ENCODE peak calls at places on chromosomes 3 and 15, in five cellular contexts. R is HepG2, E is GM12878, G is K562, L is SK-N-SH. M is an unnamed sample.

GRCh38 chr3:195811756-195812155 is at the start of gene MUC4:
- DNase-seq in R (no peak), E (no peak), G (peak), L (no peak), M (no peak)

GRCh38 chr3:115706311-115706829 is 83.1 kb downstream of the GAP43 start:
- DNase-seq in R (peak), E (no peak), G (no peak), L (no peak), M (peak)

GRCh38 chr3:31704156-31704555 is 171.4 kb downstream of the STT3B start:
- DNase-seq in R (no peak), E (no peak), G (no peak), L (no peak), M (no peak)

GRCh38 chr3:141330718-141331369 is 37.5 kb upstream of the ZBTB38 start:
- DNase-seq in R (no peak), E (no peak), G (no peak), L (no peak), M (peak)

GRCh38 chr15:71707230-71708051 is 102.9 kb upstream of the NR2E3 start:
- DNase-seq in R (no peak), E (no peak), G (no peak), L (peak), M (peak)

GRCh38 chr15:80251505-80252280 is at the start of gene CTXND1:
- DNase-seq in R (no peak), E (no peak), G (no peak), L (peak), M (no peak)

GRCh38 chr3:177427096-177427495 is 229.8 kb upstream of the TBL1XR1 start:
- DNase-seq in R (no peak), E (peak), G (no peak), L (no peak), M (no peak)

GRCh38 chr3:151838574-151839312 is 24.8 kb downstream of the AADAC start:
- DNase-seq in R (peak), E (peak), G (peak), L (peak), M (peak)

GRCh38 chr15:61796056-61796455 is 264.2 kb downstream of the VPS13C start:
- DNase-seq in R (no peak), E (no peak), G (no peak), L (no peak), M (peak)

GRCh38 chr3:153162513-153163348 is 705 bp downstream of the RAP2B start:
- DNase-seq in R (no peak), E (no peak), G (no peak), L (peak), M (peak)

GRCh38 chr15:73388256-73388781 is 19.6 kb upstream of the HCN4 start:
- DNase-seq in R (peak), E (no peak), G (no peak), L (no peak), M (peak)

GRCh38 chr3:119314821-119315220 is 20.6 kb downstream of the ARHGAP31 start:
- DNase-seq in R (no peak), E (no peak), G (no peak), L (peak), M (no peak)

GRCh38 chr3:128933213-128933921 is 53.9 kb downstream of the ACAD9 start:
- DNase-seq in R (no peak), E (no peak), G (no peak), L (no peak), M (no peak)

GRCh38 chr3:152121292-152121654 is 147.5 kb upstream of the MBNL1 start:
- DNase-seq in R (no peak), E (no peak), G (no peak), L (no peak), M (peak)

GRCh38 chr15:51046016-51046415 is 48.7 kb downstream of the TNFAIP8L3 start:
- DNase-seq in R (peak), E (no peak), G (no peak), L (no peak), M (no peak)

GRCh38 chr3:12179441-12179840 is 20.7 kb upstream of the TIMP4 start:
- DNase-seq in R (no peak), E (no peak), G (no peak), L (no peak), M (no peak)

GRCh38 chr15:85412956-85413854 is 32.8 kb downstream of the AKAP13 start:
- DNase-seq in R (peak), E (peak), G (no peak), L (peak), M (peak)

GRCh38 chr3:43161684-43162512 is 56.0 kb upstream of the POMGNT2 start:
- DNase-seq in R (peak), E (no peak), G (no peak), L (peak), M (peak)

GRCh38 chr3:37935290-37935668 is 55.3 kb upstream of the VILL start:
- DNase-seq in R (peak), E (no peak), G (no peak), L (no peak), M (peak)

GRCh38 chr3:153028336-153028735 is 133.7 kb upstream of the RAP2B start:
- DNase-seq in R (no peak), E (no peak), G (no peak), L (no peak), M (peak)

GRCh38 chr3:127729556-127730056 is 56.9 kb downstream of the ABTB1 start:
- DNase-seq in R (no peak), E (no peak), G (peak), L (no peak), M (peak)

GRCh38 chr15:52012210-52012609 is 6.8 kb upstream of the MAPK6 start:
- DNase-seq in R (no peak), E (no peak), G (no peak), L (no peak), M (no peak)

GRCh38 chr3:34283743-34284142 is 485.3 kb downstream of the PDCD6IP start:
- DNase-seq in R (no peak), E (no peak), G (no peak), L (no peak), M (no peak)

GRCh38 chr15:72782993-72783562 is 480 bp downstream of the ADPGK start:
- DNase-seq in R (no peak), E (peak), G (no peak), L (no peak), M (peak)

GRCh38 chr15:90402806-90403205 is 14.8 kb downstream of the IQGAP1 start:
- DNase-seq in R (no peak), E (no peak), G (no peak), L (no peak), M (no peak)

GRCh38 chr3:22981861-22982260 is 221.3 kb upstream of the UBE2E2 start:
- DNase-seq in R (no peak), E (no peak), G (no peak), L (no peak), M (no peak)

GRCh38 chr3:170776887-170777551 is 93.0 kb downstream of the RPL22L1 start:
- DNase-seq in R (no peak), E (no peak), G (no peak), L (no peak), M (no peak)

GRCh38 chr15:101615986-101616848 is 36.0 kb downstream of the TM2D3 start:
- DNase-seq in R (peak), E (no peak), G (peak), L (no peak), M (peak)

GRCh38 chr3:98984024-98984423 is 82.5 kb upstream of the DCBLD2 start:
- DNase-seq in R (no peak), E (no peak), G (no peak), L (no peak), M (no peak)

GRCh38 chr3:168467085-168467714 is 371.5 kb upstream of the GOLIM4 start:
- DNase-seq in R (no peak), E (peak), G (no peak), L (peak), M (peak)

GRCh38 chr15:55703873-55704285 is 39.1 kb downstream of the PRTG start:
- DNase-seq in R (no peak), E (peak), G (no peak), L (no peak), M (peak)

GRCh38 chr15:70043590-70043989 is 54.1 kb downstream of the TLE3 start:
- DNase-seq in R (no peak), E (no peak), G (no peak), L (no peak), M (no peak)

GRCh38 chr3:170162630-170163029 is 18.9 kb downstream of the PHC3 start:
- DNase-seq in R (no peak), E (no peak), G (no peak), L (no peak), M (peak)

GRCh38 chr3:139301654-139302053 is 42.2 kb upstream of the MRPS22 start:
- DNase-seq in R (no peak), E (no peak), G (no peak), L (no peak), M (no peak)

GRCh38 chr3:9888540-9888939 is 1.9 kb upstream of the JAGN1 start:
- DNase-seq in R (peak), E (no peak), G (no peak), L (no peak), M (no peak)

GRCh38 chr15:22979699-22980188 is 424 bp downstream of the CYFIP1 start:
- DNase-seq in R (no peak), E (no peak), G (no peak), L (peak), M (peak)

GRCh38 chr3:114035146-114035545 is 21.2 kb downstream of the CCDC191 start:
- DNase-seq in R (no peak), E (no peak), G (no peak), L (no peak), M (peak)
- TF ChIP-seq RAD21 in R (no peak), E (no peak), G (no peak), L (no peak), M (no peak)

GRCh38 chr15:66764067-66764428 is 62.0 kb downstream of the SMAD6 start:
- DNase-seq in R (no peak), E (no peak), G (no peak), L (no peak), M (no peak)

GRCh38 chr15:66767370-66767769 is 65.3 kb downstream of the SMAD6 start:
- DNase-seq in R (no peak), E (no peak), G (no peak), L (no peak), M (no peak)

GRCh38 chr15:66765478-66766281 is 63.6 kb downstream of the SMAD6 start:
- DNase-seq in R (peak), E (peak), G (peak), L (peak), M (no peak)

GRCh38 chr15:66768984-66769383 is 66.9 kb downstream of the SMAD6 start:
- DNase-seq in R (no peak), E (no peak), G (no peak), L (no peak), M (no peak)

DNA sequence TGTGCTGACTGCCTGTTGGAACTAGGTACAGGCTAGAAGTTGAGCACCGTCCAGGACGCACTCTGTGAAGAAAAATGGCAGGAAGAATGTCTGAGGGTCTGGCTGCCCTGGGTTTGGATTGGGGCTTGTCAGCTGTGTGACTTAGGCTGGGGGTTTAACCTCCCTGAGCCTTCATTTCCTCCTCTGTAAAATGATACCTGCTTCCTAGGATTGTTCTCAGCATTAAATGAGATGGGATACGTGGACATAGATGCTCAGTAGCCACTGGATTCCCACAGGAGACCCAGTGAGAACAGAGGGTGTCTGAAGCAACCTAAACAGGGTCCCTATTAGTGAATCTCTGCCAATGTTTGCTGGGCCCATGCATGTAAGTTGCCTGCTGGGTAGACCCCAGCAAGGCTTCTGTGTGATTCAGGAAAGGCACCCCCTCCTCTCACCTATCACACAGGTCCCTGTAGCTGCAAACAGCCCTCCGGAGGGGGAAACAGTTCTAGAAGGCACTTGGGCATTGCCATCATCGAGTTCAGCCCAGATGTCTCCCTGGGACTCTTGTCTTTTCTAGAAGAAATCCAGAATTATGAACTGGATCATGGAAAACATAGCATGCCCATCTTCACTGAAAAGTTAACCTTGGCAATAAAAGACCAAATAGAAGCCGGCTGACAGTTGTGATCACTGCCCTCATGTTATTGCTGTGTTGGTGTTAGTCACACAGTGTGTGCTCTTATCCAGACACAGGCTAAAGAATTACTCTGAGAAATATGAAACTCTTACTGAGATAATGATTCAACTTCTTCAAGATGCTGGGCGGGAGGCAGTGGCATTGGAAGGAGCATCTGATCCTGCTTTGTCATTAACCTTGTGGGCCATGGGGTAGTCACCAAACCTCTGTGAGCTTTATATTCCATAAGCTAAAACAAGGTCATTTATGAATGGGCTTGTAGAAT is 64.5 kb downstream of the SMAD6 start:
- DNase-seq in R (no peak), E (no peak), G (no peak), L (no peak), M (peak)
- TF ChIP-seq MXI1 in R (no peak), E (no peak), G (no peak), L (no peak), M (peak)

GRCh38 chr15:59340325-59340724 is 32.3 kb downstream of the MYO1E start:
- DNase-seq in R (no peak), E (no peak), G (no peak), L (no peak), M (peak)
- TF ChIP-seq RAD21 in R (no peak), E (no peak), G (no peak), L (no peak), M (no peak)

GRCh38 chr3:133983576-133984560 is 45.9 kb downstream of the SLCO2A1 start:
- DNase-seq in R (no peak), E (no peak), G (no peak), L (no peak), M (no peak)
- TF ChIP-seq MXI1 in R (no peak), E (no peak), G (no peak), L (no peak), M (no peak)

DNA sequence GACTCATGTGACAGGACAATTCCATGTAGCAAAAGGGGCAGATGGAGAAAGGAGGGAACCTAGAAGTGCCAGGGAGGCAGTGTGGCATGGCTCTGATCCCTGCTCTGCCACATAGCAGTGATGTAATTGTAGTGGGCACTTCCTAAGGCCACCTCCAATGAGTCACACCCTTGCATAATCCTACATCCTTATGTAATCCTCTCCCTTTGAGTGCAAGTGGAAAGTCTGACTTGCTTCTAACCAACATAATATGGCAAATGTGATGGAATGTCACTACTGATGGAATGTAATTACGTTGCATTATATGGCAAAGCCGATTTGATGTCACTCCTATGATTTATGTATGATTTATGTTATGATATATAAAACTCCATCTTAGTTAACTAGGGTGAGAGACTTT is 72.9 kb upstream of the ATP2C1 start:
- DNase-seq in R (peak), E (no peak), G (no peak), L (no peak), M (peak)
- TF ChIP-seq RAD21 in R (no peak), E (no peak), G (no peak), L (no peak), M (no peak)

DNA sequence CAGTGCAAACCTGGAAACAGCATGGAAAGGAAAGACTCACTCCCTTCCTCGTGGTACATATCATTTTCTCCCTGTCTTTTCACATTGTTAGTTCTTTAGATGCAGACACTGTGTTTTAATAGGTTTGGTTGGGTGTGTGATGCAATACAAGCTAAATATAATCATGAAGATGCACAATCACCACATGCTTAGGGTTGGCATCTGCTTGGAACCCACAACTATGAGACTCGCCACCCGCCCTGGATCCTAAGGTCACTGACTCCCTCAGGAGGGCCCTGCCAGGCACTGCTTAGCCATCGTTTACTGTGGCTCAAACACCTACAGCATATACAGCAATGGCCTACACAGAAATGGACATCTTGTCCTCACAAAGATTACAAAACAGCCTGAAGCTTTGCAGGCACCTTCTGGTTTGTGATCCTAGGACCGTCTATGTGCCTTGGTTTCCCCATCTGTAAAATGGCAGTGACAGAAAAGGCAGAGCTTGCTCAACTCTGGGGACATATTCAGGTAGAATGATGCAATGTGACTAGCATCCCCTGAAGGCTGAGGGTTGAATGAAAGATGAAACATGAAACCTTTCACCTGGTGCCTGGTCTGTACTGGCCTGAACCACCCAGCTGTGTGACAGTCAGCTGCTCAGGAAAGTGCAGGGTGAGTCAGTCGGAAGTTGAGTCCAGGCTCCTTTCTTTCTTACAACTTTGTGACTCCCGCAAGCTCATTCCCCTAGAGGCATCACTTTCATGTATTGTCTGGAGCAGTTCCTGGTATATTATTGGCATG is 123.6 kb upstream of the PFN2 start:
- DNase-seq in R (no peak), E (no peak), G (no peak), L (no peak), M (peak)
- TF ChIP-seq MXI1 in R (no peak), E (no peak), G (no peak), L (no peak), M (no peak)

M was measured in IMR-90.